ENCODE peak calls at places on chromosomes 5 and 9, in ten cellular contexts. Y, Q, C, X, E, W, H, B, S and J are unnamed samples.

GRCh38 chr5:172528440-172528839 is 74.1 kb upstream of the SH3PXD2B start:
- DNase-seq in H (no peak), B (no peak), Q (no peak), Y (no peak), X (no peak), S (no peak), C (no peak), W (no peak), E (no peak), J (no peak)

GRCh38 chr5:137186759-137187461 is 312.2 kb downstream of the SPOCK1 start:
- DNase-seq in X (peak; percentile 39), Q (peak; percentile 27), H (peak; percentile 17), S (no peak), C (no peak), E (no peak), B (no peak), Y (peak; percentile 85), W (no peak), J (peak; percentile 23)

GRCh38 chr9:16121593-16121992 is 568.8 kb downstream of the CCDC171 start:
- DNase-seq in X (no peak), Q (no peak), C (no peak), W (no peak), E (no peak), H (peak; percentile 59), Y (peak; percentile 39), S (no peak), B (no peak), J (peak; percentile 75)

GRCh38 chr5:132022737-132023136 is 11.3 kb upstream of the ACSL6 start:
- DNase-seq in C (no peak), W (no peak), Y (no peak), E (no peak), S (no peak), Q (no peak), X (no peak), H (no peak), B (no peak), J (no peak)

GRCh38 chr9:5364294-5364990 is 24.8 kb upstream of the RLN1 start:
- DNase-seq in S (peak; percentile 15), H (no peak), E (no peak), Q (no peak), Y (no peak), W (no peak), B (no peak), X (no peak), C (no peak), J (peak; percentile 54)

GRCh38 chr5:157484768-157485167 is 24.8 kb downstream of the NIPAL4 start:
- DNase-seq in S (no peak), Q (no peak), Y (no peak), W (no peak), E (no peak), C (no peak), H (no peak), X (no peak), B (no peak), J (peak; percentile 45)

GRCh38 chr5:134451618-134452505 is 40.2 kb upstream of the CDKN2AIPNL start:
- DNase-seq in C (no peak), B (no peak), E (peak; percentile 66), W (no peak), Y (peak; percentile 69), H (peak; percentile 83), S (no peak), X (peak; percentile 89), Q (no peak), J (peak; percentile 89)

GRCh38 chr5:114305402-114306207 is 56.3 kb upstream of the KCNN2 start:
- DNase-seq in H (peak; percentile 32), S (no peak), W (no peak), B (no peak), Y (peak; percentile 13), Q (peak; percentile 30), E (peak; percentile 17), C (no peak), X (no peak), J (peak; percentile 59)

GRCh38 chr9:99398241-99398640 is 176.2 kb downstream of the SEC61B start:
- DNase-seq in H (no peak), C (no peak), X (no peak), B (no peak), Q (no peak), Y (no peak), W (no peak), E (no peak), S (no peak), J (no peak)

GRCh38 chr9:105973811-105974407 is 279.6 kb downstream of the TMEM38B start:
- DNase-seq in C (no peak), Y (no peak), H (peak; percentile 64), E (no peak), W (no peak), S (no peak), X (no peak), B (no peak), Q (no peak), J (no peak)

GRCh38 chr5:53871050-53871449 is 310.6 kb downstream of the NDUFS4 start:
- DNase-seq in Q (no peak), W (no peak), C (no peak), S (no peak), E (no peak), H (no peak), Y (no peak), X (no peak), B (no peak), J (no peak)

GRCh38 chr9:137816531-137817235 is 60.9 kb upstream of the CACNA1B start:
- DNase-seq in Q (no peak), Y (no peak), S (no peak), C (no peak), H (no peak), W (no peak), E (no peak), X (no peak), B (no peak), J (no peak)

GRCh38 chr9:130570200-130570599 is 9.2 kb upstream of the FUBP3 start:
- DNase-seq in E (peak; percentile 6), W (no peak), Y (no peak), H (peak; percentile 25), B (no peak), C (no peak), X (no peak), S (no peak), Q (no peak), J (peak; percentile 76)

GRCh38 chr9:92686954-92687353 is 17.0 kb upstream of the IPPK start:
- DNase-seq in S (no peak), H (no peak), C (no peak), B (no peak), E (no peak), W (no peak), X (no peak), Y (no peak), Q (no peak), J (no peak)

GRCh38 chr5:113514263-113514590 is 733 bp downstream of the YTHDC2 start:
- DNase-seq in Y (no peak), B (no peak), H (no peak), W (no peak), Q (no peak), X (no peak), E (no peak), S (no peak), C (no peak), J (no peak)